ENCODE peak calls at places on chromosome 19, in nine cellular contexts. Q is WTC11; B is cardiac fibroblast; J is cardiac muscle cell; M is NCI-H1092; L is GM12865; E is HCT116; G is mucosa of descending colon; U is stimulated activated CD4-positive, alpha-beta T cell treated with anti-CD3 and anti-CD28 coated beads, Interleukin-15, amount 100 ng/mL, for 1 hour. T is an unnamed sample.

GRCh38 chr19:31534231-31534630 is 185.0 kb upstream of the TSHZ3 start:
- DNase-seq in U (no peak), E (no peak), B (no peak), Q (no peak), J (no peak), M (no peak), L (no peak), G (no peak), T (no peak)

GRCh38 chr19:1411255-1412191 is 4.1 kb downstream of the DAZAP1 start:
- DNase-seq in G (no peak), M (no peak), B (peak), U (no peak), E (no peak), L (no peak), J (no peak), Q (no peak), T (no peak)

GRCh38 chr19:22528956-22529355 is 105.2 kb upstream of the ZNF492 start:
- DNase-seq in Q (no peak), M (no peak), U (no peak), G (no peak), B (no peak), E (no peak), L (no peak), J (no peak), T (no peak)

GRCh38 chr19:40960780-40961179 is 30.3 kb upstream of the CYP2B6 start:
- DNase-seq in L (no peak), E (no peak), Q (no peak), U (no peak), J (no peak), G (no peak), B (no peak), M (no peak), T (no peak)

GRCh38 chr19:2054763-2055162 is 3.7 kb upstream of the MKNK2 start:
- DNase-seq in J (no peak), B (no peak), G (peak), L (peak), Q (no peak), E (no peak), U (no peak), M (no peak), T (no peak)

GRCh38 chr19:53942001-53942786 is 20.5 kb upstream of the CACNG8 start:
- DNase-seq in E (no peak), Q (peak), L (no peak), J (peak), G (no peak), U (no peak), M (no peak), B (no peak), T (no peak)

GRCh38 chr19:459724-460511 is 915 bp downstream of the SHC2 start:
- DNase-seq in G (peak), B (peak), U (no peak), E (no peak), Q (peak), M (peak), L (no peak), J (peak), T (peak)

GRCh38 chr19:22945560-22945959 is 57.4 kb downstream of the ZNF728 start:
- DNase-seq in M (no peak), Q (no peak), G (no peak), U (no peak), J (peak), B (peak), L (peak), E (peak), T (no peak)

GRCh38 chr19:46487178-46487801 is 8.4 kb downstream of the PNMA8B start:
- DNase-seq in E (no peak), G (no peak), B (no peak), M (no peak), J (no peak), U (no peak), Q (peak), L (no peak), T (no peak)

GRCh38 chr19:49272204-49272603 is 52.8 kb downstream of the SLC6A16 start:
- DNase-seq in U (no peak), L (no peak), E (peak), G (no peak), B (peak), Q (no peak), J (no peak), M (no peak), T (no peak)

GRCh38 chr19:4089400-4089908 is 22.8 kb upstream of the ZBTB7A start:
- DNase-seq in U (no peak), B (no peak), J (no peak), L (no peak), Q (no peak), M (no peak), E (no peak), G (peak), T (no peak)

GRCh38 chr19:50328257-50329145 is 676 bp downstream of the KCNC3 start:
- DNase-seq in Q (peak), L (peak), E (no peak), M (no peak), G (peak), B (peak), U (no peak), J (peak), T (no peak)

GRCh38 chr19:38634757-38635482 is 12.5 kb upstream of the ACTN4 start:
- DNase-seq in J (peak), L (peak), B (peak), E (no peak), G (peak), U (peak), M (peak), Q (peak), T (no peak)

GRCh38 chr19:53896682-53897081 is 12.4 kb upstream of the CACNG7 start:
- DNase-seq in L (no peak), M (no peak), E (no peak), U (no peak), Q (no peak), G (no peak), B (no peak), J (no peak), T (no peak)

GRCh38 chr19:2286402-2287140 is 4.6 kb upstream of the PEAK3 start:
- DNase-seq in J (no peak), U (no peak), M (no peak), Q (no peak), G (no peak), L (no peak), B (no peak), E (no peak), T (no peak)

GRCh38 chr19:10007366-10007765 is 2.9 kb downstream of the COL5A3 start:
- DNase-seq in B (no peak), M (no peak), L (no peak), U (no peak), Q (no peak), J (no peak), E (no peak), G (no peak), T (no peak)

GRCh38 chr19:52660981-52661380 is 22.8 kb upstream of the ZNF83 start:
- DNase-seq in Q (no peak), G (no peak), E (no peak), J (no peak), U (no peak), B (no peak), L (no peak), M (no peak), T (no peak)

GRCh38 chr19:54662730-54663129 is at the start of gene LILRB4:
- DNase-seq in B (no peak), G (no peak), Q (no peak), L (peak), M (no peak), U (no peak), E (no peak), J (no peak), T (no peak)

GRCh38 chr19:17266975-17267788 is at the start of gene BABAM1:
- DNase-seq in G (peak), J (peak), B (peak), E (peak), M (peak), L (peak), U (peak), Q (peak), T (peak)

GRCh38 chr19:44770550-44771257 is 7.0 kb upstream of the CBLC start:
- DNase-seq in U (peak), G (peak), Q (peak), B (peak), J (peak), E (peak), M (peak), L (peak), T (peak)

GRCh38 chr19:40493778-40494177 is 27.0 kb downstream of the SPTBN4 start:
- DNase-seq in M (no peak), L (no peak), Q (no peak), J (no peak), B (no peak), U (no peak), G (no peak), E (no peak), T (no peak)

GRCh38 chr19:17246681-17247425 is 1.1 kb upstream of the NR2F6 start:
- DNase-seq in U (no peak), E (no peak), B (no peak), Q (no peak), G (peak), M (no peak), J (no peak), L (no peak), T (no peak)

GRCh38 chr19:14440049-14440448 is 6.9 kb downstream of the PKN1 start:
- DNase-seq in B (peak), L (peak), Q (no peak), J (no peak), U (peak), G (peak), E (no peak), M (no peak), T (no peak)

GRCh38 chr19:11699931-11700794 is 38.6 kb downstream of the ZNF823 start:
- DNase-seq in L (peak), J (peak), G (no peak), Q (no peak), U (no peak), E (peak), B (peak), M (no peak), T (no peak)

GRCh38 chr19:49337267-49338022 is 2.2 kb downstream of the CD37 start:
- DNase-seq in Q (peak), U (no peak), M (no peak), J (no peak), G (no peak), B (no peak), L (no peak), E (no peak), T (no peak)

GRCh38 chr19:10604460-10604980 is 17.4 kb upstream of the AP1M2 start:
- DNase-seq in B (no peak), M (no peak), G (no peak), L (peak), Q (no peak), J (no peak), E (no peak), U (no peak), T (no peak)

T was measured in D721Med.